ENCODE peak calls at places on chromosomes 11 and 22, in ten cellular contexts. One of them, this sample, is unnamed.

GRCh38 chr11:63888170-63889086 is 28.5 kb downstream of the RCOR2 start:
- DNase-seq in Kasumi-1: peak; percentile 67
- DNase-seq in stimulated activated CD8-positive, alpha-beta memory T cell treated with anti-CD3 and anti-CD28 coated beads, Interleukin-4, amount 100 ng/mL, for 1 hour: no peak
- DNase-seq in A549: no peak
- DNase-seq in SW 1271: no peak
- DNase-seq in neural crest cell: no peak
- DNase-seq in AG04450: no peak
- DNase-seq in SIG-M5: no peak
- DNase-seq in CD8-positive, alpha-beta T cell: peak; percentile 63
- DNase-seq in iris pigment epithelial cell: peak; percentile 70
- DNase-seq in this sample: no peak

GRCh38 chr11:119694334-119694733 is 34.7 kb downstream of the NECTIN1 start:
- DNase-seq in AG04450: no peak
- DNase-seq in stimulated activated CD8-positive, alpha-beta memory T cell treated with anti-CD3 and anti-CD28 coated beads, Interleukin-4, amount 100 ng/mL, for 1 hour: no peak
- DNase-seq in Kasumi-1: no peak
- DNase-seq in SIG-M5: no peak
- DNase-seq in A549: no peak
- DNase-seq in iris pigment epithelial cell: peak; percentile 10
- DNase-seq in CD8-positive, alpha-beta T cell: no peak
- DNase-seq in SW 1271: no peak
- DNase-seq in neural crest cell: no peak
- DNase-seq in this sample: no peak

GRCh38 chr22:27515091-27515523 is 286.4 kb downstream of the MN1 start:
- DNase-seq in SIG-M5: no peak
- DNase-seq in neural crest cell: no peak
- DNase-seq in stimulated activated CD8-positive, alpha-beta memory T cell treated with anti-CD3 and anti-CD28 coated beads, Interleukin-4, amount 100 ng/mL, for 1 hour: no peak
- DNase-seq in Kasumi-1: no peak
- DNase-seq in A549: no peak
- DNase-seq in SW 1271: no peak
- DNase-seq in AG04450: no peak
- DNase-seq in iris pigment epithelial cell: no peak
- DNase-seq in CD8-positive, alpha-beta T cell: no peak
- DNase-seq in this sample: no peak

GRCh38 chr22:20203142-20204099 is 52.6 kb upstream of the CCDC188 start:
- DNase-seq in AG04450: no peak
- DNase-seq in A549: no peak
- DNase-seq in SW 1271: no peak
- DNase-seq in CD8-positive, alpha-beta T cell: no peak
- DNase-seq in iris pigment epithelial cell: no peak
- DNase-seq in Kasumi-1: no peak
- DNase-seq in stimulated activated CD8-positive, alpha-beta memory T cell treated with anti-CD3 and anti-CD28 coated beads, Interleukin-4, amount 100 ng/mL, for 1 hour: no peak
- DNase-seq in neural crest cell: peak; percentile 12
- DNase-seq in SIG-M5: no peak
- DNase-seq in this sample: no peak

GRCh38 chr11:123568367-123568870 is 86.0 kb downstream of the SCN3B start:
- DNase-seq in stimulated activated CD8-positive, alpha-beta memory T cell treated with anti-CD3 and anti-CD28 coated beads, Interleukin-4, amount 100 ng/mL, for 1 hour: no peak
- DNase-seq in AG04450: no peak
- DNase-seq in iris pigment epithelial cell: no peak
- DNase-seq in neural crest cell: no peak
- DNase-seq in SIG-M5: no peak
- DNase-seq in SW 1271: no peak
- DNase-seq in Kasumi-1: no peak
- DNase-seq in CD8-positive, alpha-beta T cell: no peak
- DNase-seq in A549: no peak
- DNase-seq in this sample: no peak

GRCh38 chr11:124662111-124662510 is 11.4 kb downstream of the SIAE start:
- DNase-seq in A549: no peak
- DNase-seq in SIG-M5: no peak
- DNase-seq in AG04450: no peak
- DNase-seq in stimulated activated CD8-positive, alpha-beta memory T cell treated with anti-CD3 and anti-CD28 coated beads, Interleukin-4, amount 100 ng/mL, for 1 hour: no peak
- DNase-seq in CD8-positive, alpha-beta T cell: no peak
- DNase-seq in SW 1271: no peak
- DNase-seq in neural crest cell: no peak
- DNase-seq in iris pigment epithelial cell: no peak
- DNase-seq in Kasumi-1: no peak
- DNase-seq in this sample: no peak

GRCh38 chr11:76320929-76321328 is 60.0 kb downstream of the THAP12 start:
- DNase-seq in CD8-positive, alpha-beta T cell: no peak
- DNase-seq in A549: no peak
- DNase-seq in Kasumi-1: no peak
- DNase-seq in SW 1271: no peak
- DNase-seq in stimulated activated CD8-positive, alpha-beta memory T cell treated with anti-CD3 and anti-CD28 coated beads, Interleukin-4, amount 100 ng/mL, for 1 hour: no peak
- DNase-seq in neural crest cell: no peak
- DNase-seq in iris pigment epithelial cell: no peak
- DNase-seq in AG04450: no peak
- DNase-seq in SIG-M5: no peak
- DNase-seq in this sample: no peak

GRCh38 chr11:72662036-72662435 is 12.2 kb downstream of the PDE2A start:
- DNase-seq in SW 1271: no peak
- DNase-seq in stimulated activated CD8-positive, alpha-beta memory T cell treated with anti-CD3 and anti-CD28 coated beads, Interleukin-4, amount 100 ng/mL, for 1 hour: no peak
- DNase-seq in neural crest cell: no peak
- DNase-seq in SIG-M5: no peak
- DNase-seq in A549: no peak
- DNase-seq in Kasumi-1: no peak
- DNase-seq in CD8-positive, alpha-beta T cell: no peak
- DNase-seq in iris pigment epithelial cell: no peak
- DNase-seq in AG04450: no peak
- DNase-seq in this sample: no peak

GRCh38 chr11:67396587-67397398 is 4.9 kb downstream of the PPP1CA start:
- DNase-seq in CD8-positive, alpha-beta T cell: no peak
- DNase-seq in Kasumi-1: peak; percentile 55
- DNase-seq in iris pigment epithelial cell: no peak
- DNase-seq in SW 1271: no peak
- DNase-seq in neural crest cell: no peak
- DNase-seq in A549: no peak
- DNase-seq in SIG-M5: no peak
- DNase-seq in stimulated activated CD8-positive, alpha-beta memory T cell treated with anti-CD3 and anti-CD28 coated beads, Interleukin-4, amount 100 ng/mL, for 1 hour: no peak
- DNase-seq in AG04450: no peak
- DNase-seq in this sample: no peak

GRCh38 chr11:68825603-68826002 is 16.1 kb downstream of the CPT1A start:
- DNase-seq in AG04450: no peak
- DNase-seq in iris pigment epithelial cell: no peak
- DNase-seq in SW 1271: no peak
- DNase-seq in neural crest cell: no peak
- DNase-seq in stimulated activated CD8-positive, alpha-beta memory T cell treated with anti-CD3 and anti-CD28 coated beads, Interleukin-4, amount 100 ng/mL, for 1 hour: no peak
- DNase-seq in A549: no peak
- DNase-seq in SIG-M5: no peak
- DNase-seq in CD8-positive, alpha-beta T cell: peak; percentile 58
- DNase-seq in Kasumi-1: peak; percentile 68
- DNase-seq in this sample: no peak

GRCh38 chr11:74524978-74525377 is 31.5 kb upstream of the LIPT2 start:
- DNase-seq in Kasumi-1: no peak
- DNase-seq in iris pigment epithelial cell: no peak
- DNase-seq in SW 1271: no peak
- DNase-seq in SIG-M5: no peak
- DNase-seq in A549: no peak
- DNase-seq in stimulated activated CD8-positive, alpha-beta memory T cell treated with anti-CD3 and anti-CD28 coated beads, Interleukin-4, amount 100 ng/mL, for 1 hour: no peak
- DNase-seq in AG04450: no peak
- DNase-seq in CD8-positive, alpha-beta T cell: no peak
- DNase-seq in neural crest cell: no peak
- DNase-seq in this sample: no peak

GRCh38 chr11:2517386-2518064 is 72.7 kb downstream of the KCNQ1 start:
- DNase-seq in CD8-positive, alpha-beta T cell: no peak
- DNase-seq in Kasumi-1: no peak
- DNase-seq in SW 1271: no peak
- DNase-seq in stimulated activated CD8-positive, alpha-beta memory T cell treated with anti-CD3 and anti-CD28 coated beads, Interleukin-4, amount 100 ng/mL, for 1 hour: no peak
- DNase-seq in SIG-M5: no peak
- DNase-seq in neural crest cell: no peak
- DNase-seq in A549: no peak
- DNase-seq in AG04450: no peak
- DNase-seq in iris pigment epithelial cell: no peak
- DNase-seq in this sample: no peak

GRCh38 chr11:67642490-67643120 is 3.0 kb upstream of the TBX10 start:
- DNase-seq in SIG-M5: no peak
- DNase-seq in SW 1271: no peak
- DNase-seq in iris pigment epithelial cell: no peak
- DNase-seq in neural crest cell: no peak
- DNase-seq in A549: no peak
- DNase-seq in CD8-positive, alpha-beta T cell: no peak
- DNase-seq in Kasumi-1: no peak
- DNase-seq in AG04450: no peak
- DNase-seq in stimulated activated CD8-positive, alpha-beta memory T cell treated with anti-CD3 and anti-CD28 coated beads, Interleukin-4, amount 100 ng/mL, for 1 hour: no peak
- DNase-seq in this sample: no peak

GRCh38 chr11:61603667-61604066 is 22.8 kb upstream of the SYT7 start:
- DNase-seq in SW 1271: no peak
- DNase-seq in CD8-positive, alpha-beta T cell: no peak
- DNase-seq in Kasumi-1: no peak
- DNase-seq in stimulated activated CD8-positive, alpha-beta memory T cell treated with anti-CD3 and anti-CD28 coated beads, Interleukin-4, amount 100 ng/mL, for 1 hour: no peak
- DNase-seq in A549: no peak
- DNase-seq in neural crest cell: no peak
- DNase-seq in AG04450: no peak
- DNase-seq in SIG-M5: no peak
- DNase-seq in iris pigment epithelial cell: no peak
- DNase-seq in this sample: no peak

GRCh38 chr22:37496651-37497599 is 10.7 kb upstream of the MFNG start:
- DNase-seq in SIG-M5: no peak
- DNase-seq in Kasumi-1: no peak
- DNase-seq in A549: peak; percentile 31
- DNase-seq in AG04450: peak; percentile 71
- DNase-seq in CD8-positive, alpha-beta T cell: no peak
- DNase-seq in stimulated activated CD8-positive, alpha-beta memory T cell treated with anti-CD3 and anti-CD28 coated beads, Interleukin-4, amount 100 ng/mL, for 1 hour: no peak
- DNase-seq in neural crest cell: no peak
- DNase-seq in iris pigment epithelial cell: peak; percentile 93
- DNase-seq in SW 1271: peak; percentile 44
- DNase-seq in this sample: no peak

GRCh38 chr22:46462726-46463371 is 74.6 kb downstream of the CELSR1 start:
- DNase-seq in A549: peak; percentile 73
- DNase-seq in iris pigment epithelial cell: peak; percentile 67
- DNase-seq in SW 1271: no peak
- DNase-seq in stimulated activated CD8-positive, alpha-beta memory T cell treated with anti-CD3 and anti-CD28 coated beads, Interleukin-4, amount 100 ng/mL, for 1 hour: no peak
- DNase-seq in AG04450: no peak
- DNase-seq in neural crest cell: no peak
- DNase-seq in Kasumi-1: no peak
- DNase-seq in SIG-M5: no peak
- DNase-seq in CD8-positive, alpha-beta T cell: no peak
- DNase-seq in this sample: no peak

GRCh38 chr11:116215471-116216113 is 557.2 kb downstream of the BUD13 start:
- DNase-seq in CD8-positive, alpha-beta T cell: no peak
- DNase-seq in neural crest cell: no peak
- DNase-seq in Kasumi-1: no peak
- DNase-seq in SW 1271: no peak
- DNase-seq in iris pigment epithelial cell: no peak
- DNase-seq in A549: no peak
- DNase-seq in AG04450: no peak
- DNase-seq in stimulated activated CD8-positive, alpha-beta memory T cell treated with anti-CD3 and anti-CD28 coated beads, Interleukin-4, amount 100 ng/mL, for 1 hour: no peak
- DNase-seq in SIG-M5: no peak
- DNase-seq in this sample: no peak

GRCh38 chr11:117127164-117127563 is 16.9 kb upstream of the PAFAH1B2 start:
- DNase-seq in iris pigment epithelial cell: no peak
- DNase-seq in AG04450: no peak
- DNase-seq in neural crest cell: no peak
- DNase-seq in A549: no peak
- DNase-seq in SW 1271: no peak
- DNase-seq in Kasumi-1: no peak
- DNase-seq in stimulated activated CD8-positive, alpha-beta memory T cell treated with anti-CD3 and anti-CD28 coated beads, Interleukin-4, amount 100 ng/mL, for 1 hour: no peak
- DNase-seq in CD8-positive, alpha-beta T cell: no peak
- DNase-seq in SIG-M5: no peak
- DNase-seq in this sample: no peak

GRCh38 chr22:19527861-19528417 is 3.7 kb upstream of the CLDN5 start:
- DNase-seq in AG04450: no peak
- DNase-seq in neural crest cell: no peak
- DNase-seq in CD8-positive, alpha-beta T cell: no peak
- DNase-seq in SW 1271: no peak
- DNase-seq in Kasumi-1: no peak
- DNase-seq in SIG-M5: no peak
- DNase-seq in iris pigment epithelial cell: peak; percentile 46
- DNase-seq in A549: no peak
- DNase-seq in stimulated activated CD8-positive, alpha-beta memory T cell treated with anti-CD3 and anti-CD28 coated beads, Interleukin-4, amount 100 ng/mL, for 1 hour: no peak
- DNase-seq in this sample: no peak

GRCh38 chr11:67700548-67701262 is 26.3 kb upstream of the ALDH3B2 start:
- DNase-seq in neural crest cell: no peak
- DNase-seq in SIG-M5: no peak
- DNase-seq in iris pigment epithelial cell: no peak
- DNase-seq in AG04450: no peak
- DNase-seq in A549: no peak
- DNase-seq in stimulated activated CD8-positive, alpha-beta memory T cell treated with anti-CD3 and anti-CD28 coated beads, Interleukin-4, amount 100 ng/mL, for 1 hour: no peak
- DNase-seq in SW 1271: no peak
- DNase-seq in CD8-positive, alpha-beta T cell: no peak
- DNase-seq in Kasumi-1: no peak
- DNase-seq in this sample: no peak

GRCh38 chr11:15893080-15893492 is 463.3 kb downstream of the SOX6 start:
- DNase-seq in neural crest cell: no peak
- DNase-seq in iris pigment epithelial cell: peak; percentile 64
- DNase-seq in SW 1271: no peak
- DNase-seq in A549: no peak
- DNase-seq in AG04450: peak; percentile 38
- DNase-seq in CD8-positive, alpha-beta T cell: no peak
- DNase-seq in SIG-M5: no peak
- DNase-seq in Kasumi-1: no peak
- DNase-seq in stimulated activated CD8-positive, alpha-beta memory T cell treated with anti-CD3 and anti-CD28 coated beads, Interleukin-4, amount 100 ng/mL, for 1 hour: no peak
- DNase-seq in this sample: no peak

GRCh38 chr11:82775736-82776346 is 42.2 kb upstream of the FAM181B start:
- DNase-seq in SIG-M5: no peak
- DNase-seq in A549: peak; percentile 42
- DNase-seq in iris pigment epithelial cell: peak; percentile 54
- DNase-seq in SW 1271: peak; percentile 10
- DNase-seq in CD8-positive, alpha-beta T cell: no peak
- DNase-seq in stimulated activated CD8-positive, alpha-beta memory T cell treated with anti-CD3 and anti-CD28 coated beads, Interleukin-4, amount 100 ng/mL, for 1 hour: no peak
- DNase-seq in AG04450: peak; percentile 8
- DNase-seq in neural crest cell: peak; percentile 43
- DNase-seq in Kasumi-1: peak; percentile 54
- DNase-seq in this sample: no peak

GRCh38 chr22:36732609-36733008 is 29.1 kb upstream of the CACNG2 start:
- DNase-seq in neural crest cell: no peak
- DNase-seq in SIG-M5: no peak
- DNase-seq in stimulated activated CD8-positive, alpha-beta memory T cell treated with anti-CD3 and anti-CD28 coated beads, Interleukin-4, amount 100 ng/mL, for 1 hour: no peak
- DNase-seq in CD8-positive, alpha-beta T cell: no peak
- DNase-seq in iris pigment epithelial cell: no peak
- DNase-seq in SW 1271: no peak
- DNase-seq in AG04450: no peak
- DNase-seq in A549: no peak
- DNase-seq in Kasumi-1: no peak
- DNase-seq in this sample: no peak

GRCh38 chr22:19181786-19182471 is 3.4 kb upstream of the SLC25A1 start:
- DNase-seq in A549: no peak
- DNase-seq in AG04450: no peak
- DNase-seq in stimulated activated CD8-positive, alpha-beta memory T cell treated with anti-CD3 and anti-CD28 coated beads, Interleukin-4, amount 100 ng/mL, for 1 hour: no peak
- DNase-seq in SIG-M5: no peak
- DNase-seq in neural crest cell: no peak
- DNase-seq in SW 1271: no peak
- DNase-seq in CD8-positive, alpha-beta T cell: no peak
- DNase-seq in iris pigment epithelial cell: no peak
- DNase-seq in Kasumi-1: no peak
- DNase-seq in this sample: no peak

GRCh38 chr11:79963886-79964660 is 523.2 kb upstream of the TENM4 start:
- DNase-seq in iris pigment epithelial cell: no peak
- DNase-seq in stimulated activated CD8-positive, alpha-beta memory T cell treated with anti-CD3 and anti-CD28 coated beads, Interleukin-4, amount 100 ng/mL, for 1 hour: no peak
- DNase-seq in SIG-M5: no peak
- DNase-seq in CD8-positive, alpha-beta T cell: no peak
- DNase-seq in Kasumi-1: no peak
- DNase-seq in A549: no peak
- DNase-seq in AG04450: no peak
- DNase-seq in SW 1271: no peak
- DNase-seq in neural crest cell: no peak
- DNase-seq in this sample: no peak

GRCh38 chr22:41688365-41689211 is at the start of gene SNU13:
- DNase-seq in neural crest cell: peak; percentile 75
- DNase-seq in iris pigment epithelial cell: peak; percentile 92
- DNase-seq in CD8-positive, alpha-beta T cell: peak; percentile 87
- DNase-seq in A549: peak; percentile 78
- DNase-seq in AG04450: peak; percentile 73
- DNase-seq in Kasumi-1: peak; percentile 88
- DNase-seq in SIG-M5: peak; percentile 56
- DNase-seq in SW 1271: peak; percentile 85
- DNase-seq in stimulated activated CD8-positive, alpha-beta memory T cell treated with anti-CD3 and anti-CD28 coated beads, Interleukin-4, amount 100 ng/mL, for 1 hour: peak; percentile 75
- DNase-seq in this sample: peak; percentile 78

GRCh38 chr11:96188625-96189006 is 154.4 kb downstream of the MAML2 start:
- DNase-seq in CD8-positive, alpha-beta T cell: no peak
- DNase-seq in SIG-M5: no peak
- DNase-seq in iris pigment epithelial cell: peak; percentile 49
- DNase-seq in stimulated activated CD8-positive, alpha-beta memory T cell treated with anti-CD3 and anti-CD28 coated beads, Interleukin-4, amount 100 ng/mL, for 1 hour: no peak
- DNase-seq in neural crest cell: no peak
- DNase-seq in Kasumi-1: peak; percentile 31
- DNase-seq in SW 1271: no peak
- DNase-seq in A549: no peak
- DNase-seq in AG04450: no peak
- DNase-seq in this sample: no peak

This sample was measured in GOT3.